ENCODE peak calls at places on chromosomes 3 and 15, in nine cellular contexts. One of them, this sample, is unnamed.

GRCh38 chr15:44193651-44194396 is 1.2 kb downstream of the FRMD5 start:
- DNase-seq in WTC11: peak; percentile 22
- DNase-seq in GM10248: no peak
- DNase-seq in AG09319: no peak
- DNase-seq in heart left ventricle: no peak
- DNase-seq in psoas muscle: no peak
- DNase-seq in nephron progenitor cell: peak; percentile 18
- DNase-seq in GM12878: no peak
- DNase-seq in RWPE1: peak; percentile 51
- DNase-seq in this sample: no peak

GRCh38 chr15:101070502-101071273 is 151.5 kb downstream of the LRRK1 start:
- DNase-seq in WTC11: no peak
- DNase-seq in GM10248: no peak
- DNase-seq in AG09319: peak; percentile 68
- DNase-seq in heart left ventricle: no peak
- DNase-seq in psoas muscle: no peak
- DNase-seq in nephron progenitor cell: no peak
- DNase-seq in GM12878: no peak
- DNase-seq in RWPE1: peak; percentile 69
- DNase-seq in this sample: no peak

GRCh38 chr3:96863129-96863740 is 48.8 kb downstream of the EPHA6 start:
- DNase-seq in WTC11: peak; percentile 41
- DNase-seq in GM10248: peak; percentile 3
- DNase-seq in AG09319: no peak
- DNase-seq in heart left ventricle: no peak
- DNase-seq in psoas muscle: no peak
- DNase-seq in nephron progenitor cell: peak; percentile 47
- DNase-seq in GM12878: no peak
- DNase-seq in RWPE1: peak; percentile 13
- DNase-seq in this sample: no peak

GRCh38 chr15:100711479-100712130 is 109.2 kb downstream of the ASB7 start:
- DNase-seq in WTC11: no peak
- DNase-seq in GM10248: no peak
- DNase-seq in AG09319: no peak
- DNase-seq in heart left ventricle: peak; percentile 46
- DNase-seq in psoas muscle: no peak
- DNase-seq in nephron progenitor cell: no peak
- DNase-seq in GM12878: no peak
- DNase-seq in RWPE1: no peak
- DNase-seq in this sample: no peak

GRCh38 chr3:132788299-132788698 is 66.1 kb upstream of the NPHP3 start:
- DNase-seq in WTC11: no peak
- DNase-seq in GM10248: no peak
- DNase-seq in AG09319: peak; percentile 15
- DNase-seq in heart left ventricle: peak; percentile 23
- DNase-seq in psoas muscle: no peak
- DNase-seq in nephron progenitor cell: no peak
- DNase-seq in GM12878: no peak
- DNase-seq in RWPE1: peak; percentile 10
- DNase-seq in this sample: no peak

GRCh38 chr3:146374146-146374545 is 95.2 kb downstream of the PLSCR2 start:
- DNase-seq in WTC11: no peak
- DNase-seq in GM10248: no peak
- DNase-seq in AG09319: peak; percentile 35
- DNase-seq in heart left ventricle: no peak
- DNase-seq in psoas muscle: no peak
- DNase-seq in nephron progenitor cell: no peak
- DNase-seq in GM12878: no peak
- DNase-seq in RWPE1: no peak
- DNase-seq in this sample: no peak

GRCh38 chr3:118108176-118108575 is 926.5 kb downstream of the IGSF11 start:
- DNase-seq in WTC11: no peak
- DNase-seq in GM10248: no peak
- DNase-seq in AG09319: no peak
- DNase-seq in heart left ventricle: no peak
- DNase-seq in psoas muscle: no peak
- DNase-seq in nephron progenitor cell: no peak
- DNase-seq in GM12878: no peak
- DNase-seq in RWPE1: no peak
- DNase-seq in this sample: no peak

GRCh38 chr3:147890114-147890513 is 480.9 kb downstream of the ZIC1 start:
- DNase-seq in WTC11: no peak
- DNase-seq in GM10248: peak; percentile 22
- DNase-seq in AG09319: no peak
- DNase-seq in heart left ventricle: no peak
- DNase-seq in psoas muscle: no peak
- DNase-seq in nephron progenitor cell: no peak
- DNase-seq in GM12878: peak; percentile 33
- DNase-seq in RWPE1: no peak
- DNase-seq in this sample: no peak

GRCh38 chr3:125136515-125136914 is 76.0 kb downstream of the SLC12A8 start:
- DNase-seq in WTC11: no peak
- DNase-seq in GM10248: peak; percentile 38
- DNase-seq in AG09319: no peak
- DNase-seq in heart left ventricle: no peak
- DNase-seq in psoas muscle: no peak
- DNase-seq in nephron progenitor cell: no peak
- DNase-seq in GM12878: no peak
- DNase-seq in RWPE1: no peak
- DNase-seq in this sample: no peak

GRCh38 chr3:46006646-46007045 is 11.0 kb upstream of the FYCO1 start:
- DNase-seq in WTC11: no peak
- DNase-seq in GM10248: no peak
- DNase-seq in AG09319: no peak
- DNase-seq in heart left ventricle: no peak
- DNase-seq in psoas muscle: no peak
- DNase-seq in nephron progenitor cell: no peak
- DNase-seq in GM12878: no peak
- DNase-seq in RWPE1: peak; percentile 8
- DNase-seq in this sample: no peak

GRCh38 chr15:63381301-63382192 is at the start of gene CA12:
- DNase-seq in WTC11: peak; percentile 64
- DNase-seq in GM10248: no peak
- DNase-seq in AG09319: no peak
- DNase-seq in heart left ventricle: no peak
- DNase-seq in psoas muscle: peak; percentile 63
- DNase-seq in nephron progenitor cell: peak; percentile 68
- DNase-seq in GM12878: no peak
- DNase-seq in RWPE1: peak; percentile 46
- DNase-seq in this sample: peak; percentile 20

GRCh38 chr15:81897011-81897677 is 148.7 kb downstream of the MEX3B start:
- DNase-seq in WTC11: no peak
- DNase-seq in GM10248: no peak
- DNase-seq in AG09319: no peak
- DNase-seq in heart left ventricle: no peak
- DNase-seq in psoas muscle: no peak
- DNase-seq in nephron progenitor cell: no peak
- DNase-seq in GM12878: no peak
- DNase-seq in RWPE1: peak; percentile 68
- DNase-seq in this sample: no peak

GRCh38 chr3:54506603-54507002 is 384.3 kb downstream of the CACNA2D3 start:
- DNase-seq in WTC11: no peak
- DNase-seq in GM10248: no peak
- DNase-seq in AG09319: no peak
- DNase-seq in heart left ventricle: no peak
- DNase-seq in psoas muscle: no peak
- DNase-seq in nephron progenitor cell: no peak
- DNase-seq in GM12878: no peak
- DNase-seq in RWPE1: no peak
- DNase-seq in this sample: no peak

GRCh38 chr3:99430348-99431134 is 207.9 kb upstream of the COL8A1 start:
- DNase-seq in WTC11: no peak
- DNase-seq in GM10248: peak; percentile 18
- DNase-seq in AG09319: no peak
- DNase-seq in heart left ventricle: no peak
- DNase-seq in psoas muscle: no peak
- DNase-seq in nephron progenitor cell: no peak
- DNase-seq in GM12878: no peak
- DNase-seq in RWPE1: no peak
- DNase-seq in this sample: no peak

GRCh38 chr3:45890405-45890804 is 4.1 kb downstream of the CCR9 start:
- DNase-seq in WTC11: no peak
- DNase-seq in GM10248: no peak
- DNase-seq in AG09319: no peak
- DNase-seq in heart left ventricle: no peak
- DNase-seq in psoas muscle: no peak
- DNase-seq in nephron progenitor cell: no peak
- DNase-seq in GM12878: no peak
- DNase-seq in RWPE1: peak; percentile 7
- DNase-seq in this sample: no peak

GRCh38 chr3:36957072-36957471 is 12.2 kb upstream of the TRANK1 start:
- DNase-seq in WTC11: peak; percentile 69
- DNase-seq in GM10248: no peak
- DNase-seq in AG09319: no peak
- DNase-seq in heart left ventricle: no peak
- DNase-seq in psoas muscle: no peak
- DNase-seq in nephron progenitor cell: no peak
- DNase-seq in GM12878: no peak
- DNase-seq in RWPE1: no peak
- DNase-seq in this sample: no peak
- TF ChIP-seq CTCF in WTC11: peak; percentile 26
- TF ChIP-seq CTCF in GM10248: no peak
- TF ChIP-seq CTCF in AG09319: no peak
- TF ChIP-seq CTCF in heart left ventricle: no peak
- TF ChIP-seq CTCF in psoas muscle: no peak
- TF ChIP-seq CTCF in nephron progenitor cell: no peak
- TF ChIP-seq CTCF in GM12878: peak; percentile 11
- TF ChIP-seq CTCF in RWPE1: no peak
- TF ChIP-seq CTCF in this sample: no peak

DNA sequence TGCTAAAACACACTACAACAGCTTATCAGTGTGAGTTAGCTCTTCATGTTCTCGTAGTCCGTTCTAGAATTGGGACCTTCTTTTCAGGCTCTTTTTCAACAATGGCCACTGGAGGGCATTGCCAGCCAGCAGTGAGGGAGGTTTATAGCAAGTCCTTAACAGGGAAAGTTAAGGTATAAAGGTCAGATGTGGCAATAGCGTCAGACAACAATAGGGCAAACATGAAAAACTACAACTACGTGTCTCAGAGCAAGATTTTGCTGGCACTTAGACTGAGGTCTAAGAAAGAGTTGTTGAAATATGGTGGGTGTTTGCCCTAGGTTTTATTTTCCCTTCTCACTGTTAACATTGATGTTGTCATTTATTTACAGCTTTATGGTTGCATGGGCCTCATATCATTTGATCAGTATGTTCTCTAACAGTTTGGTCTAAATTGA is 161.4 kb downstream of the GMNC start:
- DNase-seq in WTC11: peak; percentile 23
- DNase-seq in GM10248: peak; percentile 4
- DNase-seq in AG09319: peak; percentile 18
- DNase-seq in heart left ventricle: peak; percentile 43
- DNase-seq in psoas muscle: no peak
- DNase-seq in nephron progenitor cell: peak; percentile 20
- DNase-seq in GM12878: no peak
- DNase-seq in RWPE1: peak; percentile 49
- DNase-seq in this sample: peak; percentile 19
- TF ChIP-seq CTCF in WTC11: no peak
- TF ChIP-seq CTCF in GM10248: peak; percentile 22
- TF ChIP-seq CTCF in AG09319: peak; percentile 66
- TF ChIP-seq CTCF in heart left ventricle: peak; percentile 50
- TF ChIP-seq CTCF in psoas muscle: peak; percentile 24
- TF ChIP-seq CTCF in nephron progenitor cell: peak; percentile 52
- TF ChIP-seq CTCF in GM12878: peak; percentile 47
- TF ChIP-seq CTCF in RWPE1: peak; percentile 75
- TF ChIP-seq CTCF in this sample: peak; percentile 65

GRCh38 chr3:30426319-30426993 is 179.9 kb upstream of the TGFBR2 start:
- DNase-seq in WTC11: no peak
- DNase-seq in GM10248: no peak
- DNase-seq in AG09319: no peak
- DNase-seq in heart left ventricle: peak; percentile 87
- DNase-seq in psoas muscle: peak; percentile 63
- DNase-seq in nephron progenitor cell: no peak
- DNase-seq in GM12878: no peak
- DNase-seq in RWPE1: no peak
- DNase-seq in this sample: peak; percentile 68

GRCh38 chr3:30418443-30418842 is 188.0 kb upstream of the TGFBR2 start:
- DNase-seq in WTC11: no peak
- DNase-seq in GM10248: no peak
- DNase-seq in AG09319: no peak
- DNase-seq in heart left ventricle: no peak
- DNase-seq in psoas muscle: no peak
- DNase-seq in nephron progenitor cell: no peak
- DNase-seq in GM12878: no peak
- DNase-seq in RWPE1: no peak
- DNase-seq in this sample: no peak

DNA sequence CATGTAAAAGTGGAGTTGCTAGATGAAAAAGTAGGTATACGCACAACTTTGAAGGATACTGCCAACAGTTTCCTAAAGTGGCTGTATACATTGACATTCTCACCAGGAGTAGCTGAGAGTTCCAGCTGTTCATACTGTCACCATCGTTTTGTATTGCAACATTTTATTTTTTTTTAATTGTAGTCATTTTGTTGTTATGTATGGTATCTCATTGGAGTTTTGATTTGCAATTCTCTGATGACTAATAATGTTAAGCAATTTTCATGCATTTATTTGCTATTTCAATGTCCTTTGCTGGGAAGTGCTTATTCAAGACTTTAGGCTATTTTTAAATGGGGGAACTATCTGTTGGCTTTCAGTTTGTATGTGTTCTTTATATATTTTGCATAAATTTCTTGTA is 185.1 kb upstream of the TGFBR2 start:
- DNase-seq in WTC11: no peak
- DNase-seq in GM10248: no peak
- DNase-seq in AG09319: peak; percentile 41
- DNase-seq in heart left ventricle: no peak
- DNase-seq in psoas muscle: no peak
- DNase-seq in nephron progenitor cell: no peak
- DNase-seq in GM12878: no peak
- DNase-seq in RWPE1: peak; percentile 7
- DNase-seq in this sample: no peak
- TF ChIP-seq CTCF in WTC11: no peak
- TF ChIP-seq CTCF in GM10248: no peak
- TF ChIP-seq CTCF in AG09319: no peak
- TF ChIP-seq CTCF in heart left ventricle: no peak
- TF ChIP-seq CTCF in psoas muscle: no peak
- TF ChIP-seq CTCF in nephron progenitor cell: no peak
- TF ChIP-seq CTCF in GM12878: no peak
- TF ChIP-seq CTCF in RWPE1: no peak
- TF ChIP-seq CTCF in this sample: no peak

DNA sequence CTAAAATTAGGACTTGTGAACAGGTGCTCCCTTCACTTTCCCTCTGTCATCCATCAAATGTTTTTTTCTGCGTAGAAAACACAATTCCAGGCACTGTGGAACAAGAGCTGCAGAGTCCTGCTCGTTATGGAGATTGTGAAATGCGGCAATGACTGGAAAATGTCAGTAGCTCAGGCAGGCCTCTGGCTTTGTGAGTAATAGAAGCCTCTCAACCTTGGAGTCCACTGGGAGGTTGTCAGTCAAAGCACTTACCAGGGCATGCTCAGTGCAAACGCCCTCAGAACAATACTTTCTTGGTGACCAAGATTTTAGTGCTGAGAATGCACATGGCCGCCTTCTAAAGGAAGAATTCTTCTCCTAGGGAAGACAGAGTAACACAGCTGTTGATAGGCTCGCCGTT is 26.7 kb upstream of the MED12L start:
- DNase-seq in WTC11: no peak
- DNase-seq in GM10248: no peak
- DNase-seq in AG09319: no peak
- DNase-seq in heart left ventricle: no peak
- DNase-seq in psoas muscle: no peak
- DNase-seq in nephron progenitor cell: no peak
- DNase-seq in GM12878: no peak
- DNase-seq in RWPE1: no peak
- DNase-seq in this sample: no peak
- TF ChIP-seq CTCF in WTC11: no peak
- TF ChIP-seq CTCF in GM10248: no peak
- TF ChIP-seq CTCF in AG09319: no peak
- TF ChIP-seq CTCF in heart left ventricle: no peak
- TF ChIP-seq CTCF in psoas muscle: no peak
- TF ChIP-seq CTCF in nephron progenitor cell: no peak
- TF ChIP-seq CTCF in GM12878: no peak
- TF ChIP-seq CTCF in RWPE1: no peak
- TF ChIP-seq CTCF in this sample: no peak